ENCODE peak calls at places on chromosomes 2 and 18, in four cellular contexts. Y, A, T and P are unnamed samples.

GRCh38 chr18:48539406-48540328 is 836 bp downstream of the CTIF start:
- DNase-seq in A (peak; percentile 46), Y (peak; percentile 75), T (peak; percentile 67), P (peak; percentile 66)

GRCh38 chr18:13813271-13813849 is 10.6 kb upstream of the MC5R start:
- DNase-seq in Y (peak; percentile 77), A (peak; percentile 31), T (peak; percentile 62), P (peak; percentile 65)

GRCh38 chr2:73268831-73269685 is 15.2 kb downstream of the FBXO41 start:
- DNase-seq in T (peak; percentile 17), A (no peak), Y (no peak), P (no peak)

GRCh38 chr18:44051088-44051487 is 629.6 kb upstream of the SETBP1 start:
- DNase-seq in T (no peak), Y (no peak), A (no peak), P (no peak)

GRCh38 chr18:57915848-57916596 is 112.9 kb upstream of the ATP8B1 start:
- DNase-seq in A (no peak), T (peak; percentile 57), Y (no peak), P (no peak)

GRCh38 chr2:20025065-20025786 is 12.8 kb upstream of the MATN3 start:
- DNase-seq in Y (no peak), A (no peak), T (no peak), P (no peak)

GRCh38 chr2:191366199-191366598 is 121.0 kb downstream of the MYO1B start:
- DNase-seq in Y (no peak), A (peak; percentile 62), T (peak; percentile 49), P (no peak)

GRCh38 chr2:217900010-217900779 is 102.6 kb downstream of the TNS1 start:
- DNase-seq in Y (no peak), T (no peak), A (no peak), P (no peak)

GRCh38 chr2:71894266-71894665 is 253.4 kb downstream of the CYP26B1 start:
- DNase-seq in T (no peak), A (no peak), Y (no peak), P (no peak)

GRCh38 chr2:184692137-184692734 is 93.9 kb downstream of the ZNF804A start:
- DNase-seq in Y (no peak), T (peak; percentile 18), A (peak; percentile 13), P (no peak)

GRCh38 chr2:19120941-19121750 is 237.3 kb downstream of the OSR1 start:
- DNase-seq in Y (peak; percentile 58), T (peak; percentile 79), A (peak; percentile 96), P (no peak)